ENCODE peak calls at places on chromosomes 2 and 18, in nine cellular contexts. V is ascending aorta, A is lower lobe of right lung, X is endodermal cell, M is tibial artery, K is heart left ventricle, B is psoas muscle, N is upper lobe of left lung, D is body of pancreas. Q is an unnamed sample.

GRCh38 chr2:20509766-20510490 is 63.1 kb downstream of the RHOB start:
- DNase-seq in K (no peak), A (peak; percentile 85), V (no peak), B (no peak), X (peak; percentile 93), M (no peak), N (peak; percentile 90), D (peak; percentile 30), Q (no peak)

GRCh38 chr2:37768491-37768925 is 97.1 kb upstream of the CDC42EP3 start:
- DNase-seq in A (no peak), K (peak; percentile 29), D (peak; percentile 43), N (no peak), B (peak; percentile 17), V (peak; percentile 80), M (peak; percentile 74), X (no peak), Q (no peak)

GRCh38 chr2:140064241-140064640 is 1284.1 kb upstream of the NXPH2 start:
- DNase-seq in K (no peak), N (no peak), D (no peak), B (no peak), X (no peak), A (no peak), V (no peak), M (no peak), Q (no peak)

GRCh38 chr2:217948897-217949296 is 53.9 kb downstream of the TNS1 start:
- DNase-seq in D (no peak), X (no peak), K (peak; percentile 16), M (peak; percentile 55), N (no peak), V (peak; percentile 54), B (no peak), A (no peak), Q (no peak)

GRCh38 chr18:54622084-54622483 is 31.0 kb downstream of the DYNAP start:
- DNase-seq in N (no peak), D (no peak), V (no peak), M (no peak), K (no peak), B (no peak), A (no peak), X (no peak), Q (no peak)

GRCh38 chr2:139177041-139177440 is 396.9 kb upstream of the NXPH2 start:
- DNase-seq in X (no peak), B (no peak), K (no peak), M (no peak), V (no peak), A (no peak), D (no peak), N (no peak), Q (no peak)

GRCh38 chr2:86069783-86070339 is 35.8 kb downstream of the POLR1A start:
- DNase-seq in M (no peak), K (no peak), A (no peak), X (no peak), V (no peak), N (no peak), D (no peak), B (no peak), Q (no peak)

GRCh38 chr2:68739261-68740183 is 4.9 kb downstream of the ARHGAP25 start:
- DNase-seq in V (no peak), B (no peak), X (no peak), M (no peak), D (no peak), N (no peak), K (no peak), A (no peak), Q (peak; percentile 48)

GRCh38 chr2:18625563-18625962 is 36.2 kb upstream of the NT5C1B start:
- DNase-seq in X (no peak), V (no peak), M (no peak), N (no peak), B (no peak), D (no peak), A (no peak), K (no peak), Q (no peak)

GRCh38 chr2:164722604-164723338 is 101.5 kb upstream of the GRB14 start:
- DNase-seq in A (no peak), D (no peak), K (no peak), X (no peak), N (no peak), B (no peak), V (no peak), M (no peak), Q (no peak)

GRCh38 chr2:119644186-119644585 is 34.8 kb upstream of the TMEM177 start:
- DNase-seq in N (peak; percentile 5), D (no peak), K (no peak), X (no peak), V (no peak), A (no peak), B (no peak), M (no peak), Q (no peak)

GRCh38 chr18:32208012-32208411 is 18.2 kb downstream of the MEP1B start:
- DNase-seq in X (no peak), B (no peak), K (no peak), N (no peak), D (peak; percentile 68), A (no peak), M (no peak), V (no peak), Q (no peak)

GRCh38 chr2:225670111-225670974 is 270.8 kb downstream of the NYAP2 start:
- DNase-seq in V (no peak), A (no peak), D (no peak), K (no peak), N (no peak), X (no peak), M (no peak), B (no peak), Q (no peak)

GRCh38 chr2:218959761-218960195 is 312 bp downstream of the CDK5R2 start:
- DNase-seq in X (no peak), B (no peak), N (no peak), M (no peak), K (no peak), D (no peak), V (no peak), A (no peak), Q (no peak)

GRCh38 chr18:54675076-54675475 is 84.0 kb downstream of the DYNAP start:
- DNase-seq in V (no peak), B (no peak), N (no peak), A (no peak), K (no peak), M (no peak), D (no peak), X (no peak), Q (no peak)

GRCh38 chr18:55627007-55627406 is 39.0 kb upstream of the TCF4 start:
- DNase-seq in V (no peak), K (no peak), N (no peak), M (no peak), A (no peak), B (no peak), X (no peak), D (no peak), Q (no peak)

GRCh38 chr2:100584811-100585210 is 22.0 kb downstream of the PDCL3 start:
- DNase-seq in B (no peak), A (no peak), M (no peak), X (no peak), D (no peak), K (no peak), V (peak; percentile 11), N (no peak), Q (no peak)
- TF ChIP-seq CTCF in B (no peak), A (no peak), M (no peak), X (no peak), D (no peak), K (no peak), V (no peak), N (no peak), Q (no peak)

DNA sequence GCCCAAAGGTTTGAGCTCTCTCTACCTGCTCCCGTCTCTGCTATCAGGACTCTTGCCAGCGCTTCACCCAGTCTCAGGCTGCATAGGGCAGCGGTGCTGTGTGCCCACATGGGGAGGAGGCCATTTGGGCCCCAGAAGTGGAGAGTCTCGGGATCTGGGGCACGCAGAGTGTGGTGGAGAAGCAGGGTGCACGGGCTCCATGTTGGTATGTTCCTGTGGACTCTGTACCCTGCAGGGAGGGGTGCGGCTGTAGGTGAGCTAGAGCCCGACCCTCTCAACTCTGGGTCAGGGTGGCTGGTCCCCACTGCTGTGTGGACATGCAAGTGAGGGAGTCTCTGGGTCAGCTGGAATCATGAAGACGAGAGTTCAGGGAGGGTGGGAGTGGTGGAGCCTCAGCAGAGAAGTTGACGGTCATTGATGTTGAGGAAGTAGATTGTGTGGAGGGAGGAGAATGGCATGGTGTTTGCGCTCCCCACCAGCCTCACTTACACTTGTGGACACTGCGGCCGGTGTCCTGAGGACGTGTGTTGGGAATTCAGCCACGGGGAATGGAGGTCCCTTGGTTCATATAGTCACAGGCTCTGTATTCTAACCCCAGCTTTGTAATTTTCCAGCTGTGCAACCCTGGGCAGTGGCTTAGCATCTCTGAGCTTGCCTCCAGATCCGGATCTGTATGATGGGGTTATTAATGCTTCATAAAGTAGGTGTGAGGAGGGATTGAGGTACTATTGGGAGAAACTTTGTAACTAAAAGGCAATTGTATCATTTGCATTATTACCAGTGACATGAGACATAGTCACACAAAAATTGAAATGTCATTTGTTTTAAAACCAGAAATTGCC is 829 bp upstream of the PSD4 start:
- DNase-seq in K (no peak), V (no peak), D (no peak), X (no peak), N (no peak), M (peak; percentile 51), B (no peak), A (no peak), Q (peak; percentile 49)
- H3K4me1 ChIP-seq in K (no peaks in the 10 kb centered on the region), V (no peaks in the 10 kb centered on the region), D (peaks cover 12% of the 10 kb centered on the region), X (no peaks in the 10 kb centered on the region), N (peaks cover 25% of the 10 kb centered on the region), M (no peaks in the 10 kb centered on the region), B (no peaks in the 10 kb centered on the region), A (peaks cover 39% of the 10 kb centered on the region), Q (peaks cover 76% of the 10 kb centered on the region)

DNA sequence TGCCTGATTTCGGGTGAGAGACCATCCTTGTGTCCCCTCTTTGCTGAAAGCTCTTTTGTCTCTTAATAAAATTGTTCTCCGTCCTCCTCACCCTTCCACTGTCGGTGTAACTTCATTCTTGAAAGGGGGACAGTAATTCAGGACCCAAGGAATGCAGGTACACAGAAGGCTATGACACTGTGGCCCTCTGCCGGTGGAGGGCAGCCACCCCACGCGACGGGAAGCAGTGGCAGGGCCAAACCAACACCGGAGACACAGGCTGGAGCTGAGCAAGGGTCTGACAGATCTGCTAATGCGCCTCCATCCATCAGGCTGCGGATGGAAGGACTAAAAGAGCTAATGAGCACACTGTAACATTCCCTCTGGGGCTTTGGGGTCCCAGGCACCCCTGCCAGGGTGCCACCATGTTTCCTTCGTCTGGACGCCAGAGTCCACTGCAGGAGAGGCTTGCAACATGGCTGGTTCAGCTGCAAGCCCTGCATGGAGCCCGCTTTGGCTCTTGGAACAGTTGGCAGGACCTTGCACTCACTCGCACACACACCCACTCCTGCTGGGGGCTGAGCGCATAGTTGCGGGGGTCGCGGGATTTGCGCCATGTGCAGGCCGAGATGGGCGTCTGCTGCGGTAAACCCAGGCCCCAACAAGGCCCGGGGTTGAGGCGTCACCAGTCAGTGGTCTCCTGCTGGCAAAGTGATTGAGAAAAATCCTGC is 544.1 kb upstream of the CDH7 start:
- DNase-seq in K (no peak), B (no peak), X (peak; percentile 89), N (peak; percentile 53), A (peak; percentile 36), M (no peak), V (no peak), D (no peak), Q (no peak)
- TF ChIP-seq CTCF in K (no peak), B (no peak), X (peak; percentile 85), N (no peak), A (no peak), M (no peak), V (no peak), D (no peak), Q (no peak)

DNA sequence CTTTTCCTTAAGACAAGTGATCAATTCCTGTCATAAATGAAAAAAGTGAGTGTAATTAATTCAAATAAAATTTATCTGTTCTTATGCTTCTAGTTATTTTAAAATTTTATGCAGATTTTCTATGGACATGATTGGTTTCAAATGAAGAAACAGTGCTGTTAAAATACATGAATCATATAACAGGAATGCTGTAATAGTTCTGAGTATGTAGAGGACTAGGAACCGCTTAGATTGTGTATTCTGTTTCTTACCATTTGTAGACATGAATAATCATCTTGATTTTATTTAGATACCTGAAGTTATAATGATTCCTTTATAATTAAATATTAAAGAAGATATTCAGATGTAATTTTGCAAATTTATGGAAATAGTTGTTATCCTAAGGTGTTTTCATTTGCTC is 3.5 kb downstream of the ACTR2 start:
- DNase-seq in B (no peak), M (no peak), D (no peak), K (no peak), N (no peak), A (no peak), X (no peak), V (no peak), Q (no peak)
- H3K4me1 ChIP-seq in B (peaks cover 42% of the 10 kb centered on the region), M (peaks cover 46% of the 10 kb centered on the region), D (peaks cover 44% of the 10 kb centered on the region), K (peaks cover 47% of the 10 kb centered on the region), N (peaks cover 85% of the 10 kb centered on the region), A (peaks cover 83% of the 10 kb centered on the region), X (no peaks in the 10 kb centered on the region), V (peaks cover 57% of the 10 kb centered on the region), Q (peaks cover 70% of the 10 kb centered on the region)